ENCODE peak calls at places on chromosomes 1 and 21, in six cellular contexts. S is endothelial cell, A is GM12865, Z is Peyer's patch, E is cardiac fibroblast, X is mesothelial cell of epicardium. D is an unnamed sample.

GRCh38 chr1:45205910-45206721 is at the start of gene ZSWIM5:
- DNase-seq in S (peak), A (peak), Z (peak), E (peak), X (peak), D (peak)

GRCh38 chr1:42777860-42778259 is 6.9 kb upstream of the TMEM269 start:
- DNase-seq in S (peak), A (peak), Z (no peak), E (peak), X (no peak), D (peak)

GRCh38 chr1:16915627-16915973 is 6.1 kb upstream of the CROCC start:
- DNase-seq in S (no peak), A (no peak), Z (peak), E (peak), X (no peak), D (no peak)

GRCh38 chr1:9242338-9242969 is 7.9 kb downstream of the H6PD start:
- DNase-seq in S (no peak), A (no peak), Z (peak), E (no peak), X (no peak), D (no peak)

GRCh38 chr1:67753776-67754525 is 69.0 kb downstream of the GADD45A start:
- DNase-seq in S (no peak), A (peak), Z (peak), E (no peak), X (no peak), D (no peak)

GRCh38 chr1:116763787-116764465 is 9.7 kb downstream of the CD2 start:
- DNase-seq in S (peak), A (peak), Z (peak), E (no peak), X (no peak), D (no peak)

GRCh38 chr21:34965200-34966174 is 83.6 kb downstream of the RUNX1 start:
- DNase-seq in S (no peak), A (no peak), Z (no peak), E (peak), X (no peak), D (no peak)

GRCh38 chr1:3456964-3457909 is 2.8 kb downstream of the ARHGEF16 start:
- DNase-seq in S (no peak), A (no peak), Z (no peak), E (no peak), X (no peak), D (no peak)

GRCh38 chr1:54027848-54028247 is 9.9 kb upstream of the LDLRAD1 start:
- DNase-seq in S (no peak), A (no peak), Z (no peak), E (no peak), X (no peak), D (no peak)

GRCh38 chr21:38908537-38908936 is 102.8 kb downstream of the ETS2 start:
- DNase-seq in S (no peak), A (no peak), Z (no peak), E (no peak), X (no peak), D (no peak)

GRCh38 chr1:181038399-181038873 is 4.7 kb downstream of the MR1 start:
- DNase-seq in S (peak), A (peak), Z (no peak), E (peak), X (no peak), D (peak)

GRCh38 chr1:20727746-20728316 is 4.7 kb downstream of the SH2D5 start:
- DNase-seq in S (no peak), A (peak), Z (peak), E (peak), X (no peak), D (peak)

GRCh38 chr1:48677306-48678287 is 99.1 kb downstream of the BEND5 start:
- DNase-seq in S (peak), A (peak), Z (peak), E (peak), X (peak), D (peak)

GRCh38 chr21:40707271-40707670 is 139.7 kb downstream of the DSCAM start:
- DNase-seq in S (no peak), A (no peak), Z (no peak), E (no peak), X (no peak), D (no peak)

GRCh38 chr1:176073524-176074157 is 133.4 kb downstream of the COP1 start:
- DNase-seq in S (peak), A (peak), Z (no peak), E (peak), X (no peak), D (peak)

GRCh38 chr21:36080386-36080785 is 10.6 kb downstream of the CBR1 start:
- DNase-seq in S (no peak), A (no peak), Z (no peak), E (no peak), X (no peak), D (no peak)

GRCh38 chr1:15345711-15346355 is 63.9 kb upstream of the EFHD2 start:
- DNase-seq in S (no peak), A (peak), Z (peak), E (no peak), X (no peak), D (peak)

GRCh38 chr1:30801826-30802198 is 44.2 kb upstream of the LAPTM5 start:
- DNase-seq in S (peak), A (peak), Z (peak), E (peak), X (peak), D (peak)

GRCh38 chr1:109959974-109960744 is 24.4 kb upstream of the AHCYL1 start:
- DNase-seq in S (no peak), A (no peak), Z (no peak), E (peak), X (no peak), D (no peak)

GRCh38 chr1:24391882-24392603 is 21.5 kb downstream of the STPG1 start:
- DNase-seq in S (peak), A (peak), Z (peak), E (peak), X (no peak), D (peak)

GRCh38 chr1:3978196-3978927 is 78.3 kb upstream of the C1orf174 start:
- DNase-seq in S (no peak), A (no peak), Z (no peak), E (no peak), X (no peak), D (no peak)

GRCh38 chr1:66929289-66929688 is 4.5 kb downstream of the MIER1 start:
- DNase-seq in S (no peak), A (no peak), Z (no peak), E (no peak), X (no peak), D (no peak)

GRCh38 chr1:101088431-101088830 is 62.8 kb upstream of the DPH5 start:
- DNase-seq in S (no peak), A (no peak), Z (no peak), E (no peak), X (no peak), D (no peak)

GRCh38 chr21:42839271-42840231 is 39.8 kb downstream of the WDR4 start:
- DNase-seq in S (no peak), A (no peak), Z (peak), E (no peak), X (no peak), D (peak)

GRCh38 chr21:41681336-41681801 is 85.5 kb downstream of the RIPK4 start:
- DNase-seq in S (no peak), A (no peak), Z (peak), E (no peak), X (no peak), D (no peak)

GRCh38 chr1:171115280-171115897 is 24.7 kb downstream of the FMO3 start:
- DNase-seq in S (no peak), A (no peak), Z (no peak), E (peak), X (no peak), D (no peak)

GRCh38 chr21:42432695-42433094 is 29.0 kb downstream of the UBASH3A start:
- DNase-seq in S (no peak), A (no peak), Z (no peak), E (no peak), X (no peak), D (no peak)

GRCh38 chr1:147478556-147478955 is 62.7 kb upstream of the BCL9 start:
- DNase-seq in S (no peak), A (no peak), Z (no peak), E (no peak), X (no peak), D (no peak)

GRCh38 chr1:145916745-145917144 is 1.8 kb downstream of the PEX11B start:
- DNase-seq in S (no peak), A (no peak), Z (no peak), E (peak), X (no peak), D (no peak)

GRCh38 chr1:15696956-15697521 is 12.9 kb downstream of the PLEKHM2 start:
- DNase-seq in S (no peak), A (peak), Z (no peak), E (no peak), X (no peak), D (peak)

GRCh38 chr1:17170571-17170970 is 34.4 kb upstream of the PADI1 start:
- DNase-seq in S (no peak), A (no peak), Z (no peak), E (peak), X (no peak), D (no peak)

GRCh38 chr1:32741417-32742131 is 39.0 kb upstream of the SYNC start:
- DNase-seq in S (peak), A (no peak), Z (peak), E (no peak), X (no peak), D (no peak)
- TF ChIP-seq CTCF in S (no peak), A (peak), Z (peak), E (peak), X (peak), D (no peak)

DNA sequence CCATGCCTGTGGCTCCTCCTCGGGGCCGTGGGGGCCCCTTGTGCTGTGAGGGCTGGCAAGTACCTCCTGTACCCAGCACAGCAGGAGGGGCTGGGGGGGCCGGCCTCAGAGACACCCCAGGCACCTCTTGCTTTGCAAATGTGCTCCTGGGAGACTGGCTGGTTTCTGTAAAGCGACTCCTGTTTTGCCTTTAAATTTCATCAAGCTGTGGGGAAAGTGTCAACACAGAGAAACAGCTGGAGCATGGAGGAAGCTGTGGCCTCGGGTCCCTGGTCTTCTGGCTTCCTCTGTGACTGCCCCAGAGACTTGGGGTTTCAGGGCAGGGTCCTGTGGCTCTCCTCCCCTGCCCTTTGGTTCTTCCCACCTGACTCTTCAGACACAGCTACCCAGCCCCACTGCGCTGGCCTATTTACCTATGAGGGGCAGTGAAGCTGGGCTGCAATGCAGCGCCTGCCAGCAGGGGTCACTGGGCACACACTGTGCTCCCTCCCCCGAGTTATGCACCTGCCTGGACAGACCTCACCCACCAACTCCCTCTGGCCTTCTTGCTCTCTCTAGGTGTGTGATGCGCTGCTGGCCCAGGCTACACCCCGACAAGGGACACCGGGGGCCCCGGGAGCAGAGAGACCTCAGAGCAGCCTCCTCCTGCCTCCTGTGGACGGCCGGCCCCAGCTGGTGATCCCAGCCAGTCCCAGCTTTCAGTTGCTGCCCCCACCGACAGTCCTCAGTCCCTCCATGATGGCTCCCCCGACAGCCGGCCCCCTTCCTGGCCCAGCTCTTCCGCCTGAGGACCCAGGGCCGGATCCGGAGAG is 17.6 kb upstream of the PEX10 start:
- DNase-seq in S (no peak), A (peak), Z (no peak), E (peak), X (no peak), D (no peak)
- TF ChIP-seq CTCF in S (peak), A (peak), Z (peak), E (peak), X (no peak), D (peak)

GRCh38 chr1:156922986-156923564 is 2.6 kb downstream of the LRRC71 start:
- DNase-seq in S (no peak), A (no peak), Z (no peak), E (no peak), X (no peak), D (no peak)

GRCh38 chr1:156926175-156926574 is 5.7 kb downstream of the LRRC71 start:
- DNase-seq in S (no peak), A (peak), Z (no peak), E (peak), X (no peak), D (no peak)

GRCh38 chr1:156924478-156925153 is 4.2 kb downstream of the LRRC71 start:
- DNase-seq in S (no peak), A (no peak), Z (no peak), E (no peak), X (no peak), D (no peak)

GRCh38 chr1:156925154-156926010 is 5.0 kb downstream of the LRRC71 start:
- DNase-seq in S (no peak), A (no peak), Z (no peak), E (no peak), X (no peak), D (no peak)

GRCh38 chr1:156923565-156924477 is 3.4 kb downstream of the LRRC71 start:
- DNase-seq in S (peak), A (no peak), Z (no peak), E (no peak), X (no peak), D (no peak)
- TF ChIP-seq CTCF in S (no peak), A (no peak), Z (no peak), E (no peak), X (no peak), D (no peak)

GRCh38 chr1:94056996-94057395 is 64.0 kb downstream of the ABCA4 start:
- DNase-seq in S (no peak), A (no peak), Z (no peak), E (no peak), X (no peak), D (no peak)
- TF ChIP-seq CTCF in S (no peak), A (no peak), Z (no peak), E (no peak), X (no peak), D (no peak)

DNA sequence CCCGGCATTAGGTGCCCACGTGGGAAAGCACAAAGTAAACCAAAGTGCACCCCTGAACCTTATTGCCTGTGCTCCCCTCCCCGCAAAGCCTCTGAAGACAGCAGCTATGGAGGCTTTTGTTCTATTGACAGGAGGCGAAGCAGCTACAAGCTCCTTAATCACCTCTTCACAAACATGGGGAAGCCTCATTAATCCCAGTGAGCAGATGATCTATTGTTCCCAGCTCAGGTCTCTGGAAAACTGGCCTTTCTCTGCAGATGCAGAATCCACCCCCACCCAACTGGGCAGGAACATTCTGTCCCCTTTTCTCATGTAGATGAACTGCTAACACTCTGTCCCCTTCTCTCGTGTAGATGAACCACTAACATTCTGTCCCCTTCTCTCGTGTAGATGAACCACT is 190.5 kb upstream of the CSF3R start:
- DNase-seq in S (no peak), A (no peak), Z (no peak), E (no peak), X (no peak), D (no peak)
- TF ChIP-seq CTCF in S (no peak), A (no peak), Z (no peak), E (no peak), X (no peak), D (no peak)

GRCh38 chr1:221431968-221432367 is 309.9 kb downstream of the DUSP10 start:
- DNase-seq in S (no peak), A (no peak), Z (no peak), E (no peak), X (no peak), D (no peak)
- TF ChIP-seq CTCF in S (no peak), A (no peak), Z (no peak), E (no peak), X (no peak), D (no peak)

GRCh38 chr1:93631626-93632365 is 49.8 kb downstream of the BCAR3 start:
- DNase-seq in S (no peak), A (peak), Z (no peak), E (no peak), X (no peak), D (peak)
- TF ChIP-seq CTCF in S (no peak), A (peak), Z (peak), E (no peak), X (no peak), D (peak)